ENCODE peak calls at places on chromosomes 5 and 9, in four cellular contexts. J, Q, G and N are unnamed samples.

GRCh38 chr5:37668524-37669047 is 171.3 kb downstream of the GDNF start:
- DNase-seq in J (no peak), Q (peak), G (no peak), N (no peak)

GRCh38 chr9:136686794-136687711 is at the start of gene AGPAT2:
- DNase-seq in J (peak), Q (no peak), G (peak), N (peak)

GRCh38 chr9:90702431-90702830 is 59.8 kb upstream of the DIRAS2 start:
- DNase-seq in J (no peak), Q (no peak), G (no peak), N (no peak)

GRCh38 chr5:32312194-32312681 is 501 bp downstream of the MTMR12 start:
- DNase-seq in J (peak), Q (peak), G (no peak), N (no peak)

GRCh38 chr5:96616801-96617200 is 45.4 kb upstream of the CAST start:
- DNase-seq in J (no peak), Q (no peak), G (no peak), N (no peak)

GRCh38 chr5:39236718-39237117 is 17.4 kb upstream of the FYB1 start:
- DNase-seq in J (no peak), Q (no peak), G (no peak), N (no peak)

GRCh38 chr9:10899509-10899908 is 286.7 kb upstream of the PTPRD start:
- DNase-seq in J (no peak), Q (no peak), G (no peak), N (no peak)

GRCh38 chr5:8864053-8864452 is 681.8 kb downstream of the SEMA5A start:
- DNase-seq in J (no peak), Q (peak), G (no peak), N (no peak)

GRCh38 chr5:150486402-150487198 is 21.3 kb upstream of the NDST1 start:
- DNase-seq in J (peak), Q (no peak), G (peak), N (peak)

GRCh38 chr5:3019045-3019444 is 267.6 kb upstream of the IRX2 start:
- DNase-seq in J (no peak), Q (no peak), G (no peak), N (no peak)

GRCh38 chr5:153965102-153965645 is 73.5 kb downstream of the FAM114A2 start:
- DNase-seq in J (no peak), Q (peak), G (peak), N (peak)

GRCh38 chr5:1280177-1281037 is 14.5 kb downstream of the TERT start:
- DNase-seq in J (no peak), Q (no peak), G (no peak), N (no peak)

GRCh38 chr9:32423371-32423770 is 38.9 kb downstream of the ACO1 start:
- DNase-seq in J (no peak), Q (no peak), G (no peak), N (no peak)